ENCODE peak calls at places on chromosomes 7 and 10, in ten cellular contexts. One of them, this sample, is unnamed.

GRCh38 chr7:2006231-2006771 is 226.4 kb downstream of the MAD1L1 start:
- DNase-seq in OCI-M1: no peak
- DNase-seq in fibroblast of the aortic adventitia: no peak
- DNase-seq in neural crest cell: no peak
- DNase-seq in CD8-positive, alpha-beta memory T cell: no peak
- DNase-seq in NK-92 treated with Interleukin-12 subunit alpha and Interleukin-12 subunit beta, amount 100 ng/mL, for 24 hours: no peak
- DNase-seq in T-helper 1 cell: no peak
- DNase-seq in head of caudate nucleus: peak
- DNase-seq in T-helper 17 cell: no peak
- DNase-seq in activated effector memory CD4-positive, alpha-beta T cell treated with Interleukin-2 at 50 U/mL for 16 hours: no peak
- DNase-seq in this sample: no peak

GRCh38 chr10:106987362-106987761 is 177.1 kb downstream of the SORCS1 start:
- DNase-seq in T-helper 17 cell: no peak
- DNase-seq in CD8-positive, alpha-beta memory T cell: no peak
- DNase-seq in activated effector memory CD4-positive, alpha-beta T cell treated with Interleukin-2 at 50 U/mL for 16 hours: no peak
- DNase-seq in OCI-M1: no peak
- DNase-seq in head of caudate nucleus: no peak
- DNase-seq in NK-92 treated with Interleukin-12 subunit alpha and Interleukin-12 subunit beta, amount 100 ng/mL, for 24 hours: no peak
- DNase-seq in T-helper 1 cell: no peak
- DNase-seq in fibroblast of the aortic adventitia: no peak
- DNase-seq in neural crest cell: no peak
- DNase-seq in this sample: no peak

GRCh38 chr7:98418636-98419315 is 17.9 kb upstream of the BAIAP2L1 start:
- DNase-seq in neural crest cell: no peak
- DNase-seq in NK-92 treated with Interleukin-12 subunit alpha and Interleukin-12 subunit beta, amount 100 ng/mL, for 24 hours: peak
- DNase-seq in CD8-positive, alpha-beta memory T cell: no peak
- DNase-seq in T-helper 1 cell: no peak
- DNase-seq in T-helper 17 cell: no peak
- DNase-seq in activated effector memory CD4-positive, alpha-beta T cell treated with Interleukin-2 at 50 U/mL for 16 hours: no peak
- DNase-seq in head of caudate nucleus: no peak
- DNase-seq in OCI-M1: no peak
- DNase-seq in fibroblast of the aortic adventitia: peak
- DNase-seq in this sample: no peak

GRCh38 chr10:1627945-1628344 is 109.4 kb downstream of the ADARB2 start:
- DNase-seq in T-helper 17 cell: no peak
- DNase-seq in fibroblast of the aortic adventitia: no peak
- DNase-seq in neural crest cell: no peak
- DNase-seq in head of caudate nucleus: no peak
- DNase-seq in CD8-positive, alpha-beta memory T cell: no peak
- DNase-seq in OCI-M1: no peak
- DNase-seq in T-helper 1 cell: no peak
- DNase-seq in NK-92 treated with Interleukin-12 subunit alpha and Interleukin-12 subunit beta, amount 100 ng/mL, for 24 hours: no peak
- DNase-seq in activated effector memory CD4-positive, alpha-beta T cell treated with Interleukin-2 at 50 U/mL for 16 hours: no peak
- DNase-seq in this sample: no peak

GRCh38 chr10:59830601-59831259 is 75.6 kb downstream of the CCDC6 start:
- DNase-seq in CD8-positive, alpha-beta memory T cell: no peak
- DNase-seq in head of caudate nucleus: peak
- DNase-seq in T-helper 1 cell: no peak
- DNase-seq in activated effector memory CD4-positive, alpha-beta T cell treated with Interleukin-2 at 50 U/mL for 16 hours: no peak
- DNase-seq in OCI-M1: peak
- DNase-seq in NK-92 treated with Interleukin-12 subunit alpha and Interleukin-12 subunit beta, amount 100 ng/mL, for 24 hours: no peak
- DNase-seq in fibroblast of the aortic adventitia: peak
- DNase-seq in neural crest cell: peak
- DNase-seq in T-helper 17 cell: no peak
- DNase-seq in this sample: peak

GRCh38 chr7:20352573-20353304 is 22.0 kb downstream of the ITGB8 start:
- DNase-seq in neural crest cell: no peak
- DNase-seq in OCI-M1: no peak
- DNase-seq in fibroblast of the aortic adventitia: peak
- DNase-seq in T-helper 1 cell: no peak
- DNase-seq in T-helper 17 cell: no peak
- DNase-seq in CD8-positive, alpha-beta memory T cell: no peak
- DNase-seq in activated effector memory CD4-positive, alpha-beta T cell treated with Interleukin-2 at 50 U/mL for 16 hours: no peak
- DNase-seq in NK-92 treated with Interleukin-12 subunit alpha and Interleukin-12 subunit beta, amount 100 ng/mL, for 24 hours: no peak
- DNase-seq in head of caudate nucleus: no peak
- DNase-seq in this sample: no peak

GRCh38 chr7:45978731-45979211 is 57.7 kb upstream of the IGFBP3 start:
- DNase-seq in head of caudate nucleus: no peak
- DNase-seq in fibroblast of the aortic adventitia: no peak
- DNase-seq in neural crest cell: no peak
- DNase-seq in CD8-positive, alpha-beta memory T cell: no peak
- DNase-seq in T-helper 1 cell: no peak
- DNase-seq in T-helper 17 cell: no peak
- DNase-seq in NK-92 treated with Interleukin-12 subunit alpha and Interleukin-12 subunit beta, amount 100 ng/mL, for 24 hours: no peak
- DNase-seq in activated effector memory CD4-positive, alpha-beta T cell treated with Interleukin-2 at 50 U/mL for 16 hours: no peak
- DNase-seq in OCI-M1: no peak
- DNase-seq in this sample: no peak

GRCh38 chr10:124644771-124645170 is 99.4 kb downstream of the FAM53B start:
- DNase-seq in NK-92 treated with Interleukin-12 subunit alpha and Interleukin-12 subunit beta, amount 100 ng/mL, for 24 hours: no peak
- DNase-seq in OCI-M1: no peak
- DNase-seq in T-helper 17 cell: no peak
- DNase-seq in head of caudate nucleus: no peak
- DNase-seq in activated effector memory CD4-positive, alpha-beta T cell treated with Interleukin-2 at 50 U/mL for 16 hours: no peak
- DNase-seq in CD8-positive, alpha-beta memory T cell: no peak
- DNase-seq in fibroblast of the aortic adventitia: no peak
- DNase-seq in T-helper 1 cell: no peak
- DNase-seq in neural crest cell: no peak
- DNase-seq in this sample: no peak

GRCh38 chr7:38796636-38797501 is 112.1 kb downstream of the VPS41 start:
- DNase-seq in OCI-M1: peak
- DNase-seq in CD8-positive, alpha-beta memory T cell: peak
- DNase-seq in activated effector memory CD4-positive, alpha-beta T cell treated with Interleukin-2 at 50 U/mL for 16 hours: no peak
- DNase-seq in fibroblast of the aortic adventitia: peak
- DNase-seq in neural crest cell: peak
- DNase-seq in T-helper 17 cell: no peak
- DNase-seq in NK-92 treated with Interleukin-12 subunit alpha and Interleukin-12 subunit beta, amount 100 ng/mL, for 24 hours: no peak
- DNase-seq in head of caudate nucleus: peak
- DNase-seq in T-helper 1 cell: no peak
- DNase-seq in this sample: peak

GRCh38 chr10:38054361-38054797 is 39.8 kb upstream of the ZNF37A start:
- DNase-seq in OCI-M1: no peak
- DNase-seq in neural crest cell: no peak
- DNase-seq in head of caudate nucleus: no peak
- DNase-seq in T-helper 17 cell: no peak
- DNase-seq in fibroblast of the aortic adventitia: peak
- DNase-seq in activated effector memory CD4-positive, alpha-beta T cell treated with Interleukin-2 at 50 U/mL for 16 hours: no peak
- DNase-seq in CD8-positive, alpha-beta memory T cell: no peak
- DNase-seq in NK-92 treated with Interleukin-12 subunit alpha and Interleukin-12 subunit beta, amount 100 ng/mL, for 24 hours: no peak
- DNase-seq in T-helper 1 cell: no peak
- DNase-seq in this sample: no peak

GRCh38 chr10:554182-554848 is 135.2 kb downstream of the DIP2C start:
- DNase-seq in T-helper 17 cell: no peak
- DNase-seq in neural crest cell: no peak
- DNase-seq in CD8-positive, alpha-beta memory T cell: no peak
- DNase-seq in NK-92 treated with Interleukin-12 subunit alpha and Interleukin-12 subunit beta, amount 100 ng/mL, for 24 hours: no peak
- DNase-seq in fibroblast of the aortic adventitia: peak
- DNase-seq in OCI-M1: no peak
- DNase-seq in activated effector memory CD4-positive, alpha-beta T cell treated with Interleukin-2 at 50 U/mL for 16 hours: no peak
- DNase-seq in T-helper 1 cell: no peak
- DNase-seq in head of caudate nucleus: no peak
- DNase-seq in this sample: no peak

GRCh38 chr7:50826371-50827172 is 43.9 kb upstream of the GRB10 start:
- DNase-seq in NK-92 treated with Interleukin-12 subunit alpha and Interleukin-12 subunit beta, amount 100 ng/mL, for 24 hours: peak
- DNase-seq in OCI-M1: no peak
- DNase-seq in CD8-positive, alpha-beta memory T cell: no peak
- DNase-seq in head of caudate nucleus: no peak
- DNase-seq in T-helper 1 cell: no peak
- DNase-seq in neural crest cell: no peak
- DNase-seq in fibroblast of the aortic adventitia: peak
- DNase-seq in T-helper 17 cell: no peak
- DNase-seq in activated effector memory CD4-positive, alpha-beta T cell treated with Interleukin-2 at 50 U/mL for 16 hours: no peak
- DNase-seq in this sample: peak

GRCh38 chr7:13262929-13263530 is 575.6 kb downstream of the ARL4A start:
- DNase-seq in head of caudate nucleus: no peak
- DNase-seq in T-helper 1 cell: no peak
- DNase-seq in neural crest cell: no peak
- DNase-seq in NK-92 treated with Interleukin-12 subunit alpha and Interleukin-12 subunit beta, amount 100 ng/mL, for 24 hours: no peak
- DNase-seq in CD8-positive, alpha-beta memory T cell: peak
- DNase-seq in T-helper 17 cell: no peak
- DNase-seq in activated effector memory CD4-positive, alpha-beta T cell treated with Interleukin-2 at 50 U/mL for 16 hours: no peak
- DNase-seq in OCI-M1: peak
- DNase-seq in fibroblast of the aortic adventitia: peak
- DNase-seq in this sample: peak

GRCh38 chr10:84988011-84988410 is 659.6 kb downstream of the CCSER2 start:
- DNase-seq in T-helper 1 cell: no peak
- DNase-seq in T-helper 17 cell: no peak
- DNase-seq in activated effector memory CD4-positive, alpha-beta T cell treated with Interleukin-2 at 50 U/mL for 16 hours: no peak
- DNase-seq in OCI-M1: no peak
- DNase-seq in head of caudate nucleus: no peak
- DNase-seq in NK-92 treated with Interleukin-12 subunit alpha and Interleukin-12 subunit beta, amount 100 ng/mL, for 24 hours: no peak
- DNase-seq in neural crest cell: no peak
- DNase-seq in CD8-positive, alpha-beta memory T cell: no peak
- DNase-seq in fibroblast of the aortic adventitia: no peak
- DNase-seq in this sample: no peak

GRCh38 chr10:79345241-79346011 is 1.8 kb upstream of the PPIF start:
- DNase-seq in CD8-positive, alpha-beta memory T cell: no peak
- DNase-seq in T-helper 1 cell: no peak
- DNase-seq in NK-92 treated with Interleukin-12 subunit alpha and Interleukin-12 subunit beta, amount 100 ng/mL, for 24 hours: no peak
- DNase-seq in fibroblast of the aortic adventitia: peak
- DNase-seq in T-helper 17 cell: no peak
- DNase-seq in neural crest cell: no peak
- DNase-seq in OCI-M1: peak
- DNase-seq in head of caudate nucleus: no peak
- DNase-seq in activated effector memory CD4-positive, alpha-beta T cell treated with Interleukin-2 at 50 U/mL for 16 hours: no peak
- DNase-seq in this sample: no peak

GRCh38 chr10:51251110-51251509 is 176.8 kb downstream of the PRKG1 start:
- DNase-seq in NK-92 treated with Interleukin-12 subunit alpha and Interleukin-12 subunit beta, amount 100 ng/mL, for 24 hours: no peak
- DNase-seq in fibroblast of the aortic adventitia: no peak
- DNase-seq in head of caudate nucleus: no peak
- DNase-seq in CD8-positive, alpha-beta memory T cell: no peak
- DNase-seq in T-helper 17 cell: no peak
- DNase-seq in OCI-M1: no peak
- DNase-seq in neural crest cell: no peak
- DNase-seq in activated effector memory CD4-positive, alpha-beta T cell treated with Interleukin-2 at 50 U/mL for 16 hours: no peak
- DNase-seq in T-helper 1 cell: no peak
- DNase-seq in this sample: no peak

GRCh38 chr7:76222333-76222732 is 20.6 kb downstream of the SRRM3 start:
- DNase-seq in fibroblast of the aortic adventitia: no peak
- DNase-seq in activated effector memory CD4-positive, alpha-beta T cell treated with Interleukin-2 at 50 U/mL for 16 hours: no peak
- DNase-seq in neural crest cell: no peak
- DNase-seq in T-helper 17 cell: no peak
- DNase-seq in OCI-M1: no peak
- DNase-seq in T-helper 1 cell: no peak
- DNase-seq in head of caudate nucleus: no peak
- DNase-seq in CD8-positive, alpha-beta memory T cell: no peak
- DNase-seq in NK-92 treated with Interleukin-12 subunit alpha and Interleukin-12 subunit beta, amount 100 ng/mL, for 24 hours: no peak
- DNase-seq in this sample: no peak

GRCh38 chr7:15143121-15143520 is 240.6 kb upstream of the DGKB start:
- DNase-seq in T-helper 17 cell: no peak
- DNase-seq in activated effector memory CD4-positive, alpha-beta T cell treated with Interleukin-2 at 50 U/mL for 16 hours: no peak
- DNase-seq in neural crest cell: no peak
- DNase-seq in NK-92 treated with Interleukin-12 subunit alpha and Interleukin-12 subunit beta, amount 100 ng/mL, for 24 hours: no peak
- DNase-seq in CD8-positive, alpha-beta memory T cell: no peak
- DNase-seq in head of caudate nucleus: no peak
- DNase-seq in OCI-M1: no peak
- DNase-seq in fibroblast of the aortic adventitia: no peak
- DNase-seq in T-helper 1 cell: no peak
- DNase-seq in this sample: no peak

GRCh38 chr7:55557666-55558188 is 14.6 kb downstream of the VOPP1 start:
- DNase-seq in fibroblast of the aortic adventitia: no peak
- DNase-seq in T-helper 1 cell: no peak
- DNase-seq in CD8-positive, alpha-beta memory T cell: no peak
- DNase-seq in neural crest cell: no peak
- DNase-seq in head of caudate nucleus: no peak
- DNase-seq in activated effector memory CD4-positive, alpha-beta T cell treated with Interleukin-2 at 50 U/mL for 16 hours: no peak
- DNase-seq in NK-92 treated with Interleukin-12 subunit alpha and Interleukin-12 subunit beta, amount 100 ng/mL, for 24 hours: no peak
- DNase-seq in T-helper 17 cell: no peak
- DNase-seq in OCI-M1: peak
- DNase-seq in this sample: no peak

GRCh38 chr10:29317027-29317420 is 28.2 kb downstream of the LYZL1 start:
- DNase-seq in OCI-M1: no peak
- DNase-seq in neural crest cell: no peak
- DNase-seq in fibroblast of the aortic adventitia: no peak
- DNase-seq in activated effector memory CD4-positive, alpha-beta T cell treated with Interleukin-2 at 50 U/mL for 16 hours: no peak
- DNase-seq in T-helper 1 cell: no peak
- DNase-seq in CD8-positive, alpha-beta memory T cell: no peak
- DNase-seq in T-helper 17 cell: no peak
- DNase-seq in head of caudate nucleus: no peak
- DNase-seq in NK-92 treated with Interleukin-12 subunit alpha and Interleukin-12 subunit beta, amount 100 ng/mL, for 24 hours: no peak
- DNase-seq in this sample: no peak

GRCh38 chr10:49368256-49368655 is 27.6 kb downstream of the DRGX start:
- DNase-seq in CD8-positive, alpha-beta memory T cell: no peak
- DNase-seq in NK-92 treated with Interleukin-12 subunit alpha and Interleukin-12 subunit beta, amount 100 ng/mL, for 24 hours: no peak
- DNase-seq in neural crest cell: no peak
- DNase-seq in OCI-M1: no peak
- DNase-seq in head of caudate nucleus: no peak
- DNase-seq in activated effector memory CD4-positive, alpha-beta T cell treated with Interleukin-2 at 50 U/mL for 16 hours: no peak
- DNase-seq in fibroblast of the aortic adventitia: no peak
- DNase-seq in T-helper 17 cell: no peak
- DNase-seq in T-helper 1 cell: no peak
- DNase-seq in this sample: no peak

GRCh38 chr10:32348297-32349198 is 1.6 kb upstream of the EPC1 start:
- DNase-seq in head of caudate nucleus: no peak
- DNase-seq in NK-92 treated with Interleukin-12 subunit alpha and Interleukin-12 subunit beta, amount 100 ng/mL, for 24 hours: no peak
- DNase-seq in activated effector memory CD4-positive, alpha-beta T cell treated with Interleukin-2 at 50 U/mL for 16 hours: no peak
- DNase-seq in T-helper 1 cell: no peak
- DNase-seq in T-helper 17 cell: no peak
- DNase-seq in CD8-positive, alpha-beta memory T cell: no peak
- DNase-seq in OCI-M1: no peak
- DNase-seq in neural crest cell: no peak
- DNase-seq in fibroblast of the aortic adventitia: no peak
- DNase-seq in this sample: no peak

GRCh38 chr10:17290226-17290625 is 62.2 kb downstream of the VIM start:
- DNase-seq in neural crest cell: no peak
- DNase-seq in head of caudate nucleus: no peak
- DNase-seq in CD8-positive, alpha-beta memory T cell: no peak
- DNase-seq in NK-92 treated with Interleukin-12 subunit alpha and Interleukin-12 subunit beta, amount 100 ng/mL, for 24 hours: no peak
- DNase-seq in activated effector memory CD4-positive, alpha-beta T cell treated with Interleukin-2 at 50 U/mL for 16 hours: no peak
- DNase-seq in T-helper 1 cell: no peak
- DNase-seq in OCI-M1: peak
- DNase-seq in fibroblast of the aortic adventitia: peak
- DNase-seq in T-helper 17 cell: no peak
- DNase-seq in this sample: peak

GRCh38 chr7:146138926-146139325 is 22.3 kb downstream of the CNTNAP2 start:
- DNase-seq in T-helper 17 cell: no peak
- DNase-seq in T-helper 1 cell: no peak
- DNase-seq in fibroblast of the aortic adventitia: no peak
- DNase-seq in head of caudate nucleus: no peak
- DNase-seq in CD8-positive, alpha-beta memory T cell: no peak
- DNase-seq in neural crest cell: no peak
- DNase-seq in OCI-M1: no peak
- DNase-seq in NK-92 treated with Interleukin-12 subunit alpha and Interleukin-12 subunit beta, amount 100 ng/mL, for 24 hours: no peak
- DNase-seq in activated effector memory CD4-positive, alpha-beta T cell treated with Interleukin-2 at 50 U/mL for 16 hours: no peak
- DNase-seq in this sample: no peak

GRCh38 chr10:117444497-117445040 is 69.3 kb upstream of the PDZD8 start:
- DNase-seq in T-helper 17 cell: no peak
- DNase-seq in head of caudate nucleus: no peak
- DNase-seq in fibroblast of the aortic adventitia: no peak
- DNase-seq in OCI-M1: no peak
- DNase-seq in T-helper 1 cell: no peak
- DNase-seq in neural crest cell: no peak
- DNase-seq in CD8-positive, alpha-beta memory T cell: no peak
- DNase-seq in activated effector memory CD4-positive, alpha-beta T cell treated with Interleukin-2 at 50 U/mL for 16 hours: no peak
- DNase-seq in NK-92 treated with Interleukin-12 subunit alpha and Interleukin-12 subunit beta, amount 100 ng/mL, for 24 hours: no peak
- DNase-seq in this sample: no peak

GRCh38 chr7:5470721-5471311 is 47.2 kb upstream of the TNRC18 start:
- DNase-seq in T-helper 17 cell: no peak
- DNase-seq in NK-92 treated with Interleukin-12 subunit alpha and Interleukin-12 subunit beta, amount 100 ng/mL, for 24 hours: no peak
- DNase-seq in head of caudate nucleus: peak
- DNase-seq in fibroblast of the aortic adventitia: no peak
- DNase-seq in CD8-positive, alpha-beta memory T cell: no peak
- DNase-seq in OCI-M1: no peak
- DNase-seq in neural crest cell: no peak
- DNase-seq in T-helper 1 cell: no peak
- DNase-seq in activated effector memory CD4-positive, alpha-beta T cell treated with Interleukin-2 at 50 U/mL for 16 hours: no peak
- DNase-seq in this sample: no peak

GRCh38 chr7:918441-919113 is 35.9 kb downstream of the ADAP1 start:
- DNase-seq in CD8-positive, alpha-beta memory T cell: no peak
- DNase-seq in neural crest cell: no peak
- DNase-seq in fibroblast of the aortic adventitia: no peak
- DNase-seq in T-helper 1 cell: peak
- DNase-seq in T-helper 17 cell: peak
- DNase-seq in NK-92 treated with Interleukin-12 subunit alpha and Interleukin-12 subunit beta, amount 100 ng/mL, for 24 hours: no peak
- DNase-seq in OCI-M1: no peak
- DNase-seq in activated effector memory CD4-positive, alpha-beta T cell treated with Interleukin-2 at 50 U/mL for 16 hours: no peak
- DNase-seq in head of caudate nucleus: peak
- DNase-seq in this sample: no peak

GRCh38 chr7:139180700-139181311 is 50.2 kb upstream of the UBN2 start:
- DNase-seq in activated effector memory CD4-positive, alpha-beta T cell treated with Interleukin-2 at 50 U/mL for 16 hours: no peak
- DNase-seq in NK-92 treated with Interleukin-12 subunit alpha and Interleukin-12 subunit beta, amount 100 ng/mL, for 24 hours: no peak
- DNase-seq in OCI-M1: no peak
- DNase-seq in CD8-positive, alpha-beta memory T cell: no peak
- DNase-seq in fibroblast of the aortic adventitia: no peak
- DNase-seq in T-helper 1 cell: no peak
- DNase-seq in T-helper 17 cell: no peak
- DNase-seq in head of caudate nucleus: no peak
- DNase-seq in neural crest cell: no peak
- DNase-seq in this sample: no peak